ENCODE peak calls at places on chromosomes 3 and 15, in ten cellular contexts. Y is sigmoid colon, D is vagina, L is stomach, J is thyroid gland, O is Peyer's patch, P is HCT116, N is endothelial cell of umbilical vein, K is body of pancreas, W is NB4. H is an unnamed sample.

GRCh38 chr3:14587733-14588360 is 47.7 kb upstream of the GRIP2 start:
- DNase-seq in N (no peak), L (no peak), D (no peak), O (no peak), P (no peak), K (no peak), Y (no peak), J (no peak), W (no peak), H (no peak)

GRCh38 chr3:72069543-72069942 is 284.6 kb upstream of the PROK2 start:
- DNase-seq in K (no peak), O (no peak), P (no peak), W (no peak), D (no peak), N (no peak), L (no peak), Y (no peak), J (no peak), H (no peak)

GRCh38 chr3:149424921-149425320 is 47.5 kb upstream of the TM4SF1 start:
- DNase-seq in O (no peak), D (no peak), N (peak), L (no peak), W (no peak), Y (no peak), P (no peak), K (no peak), J (no peak), H (no peak)

GRCh38 chr15:64354683-64355558 is 1.1 kb downstream of the CSNK1G1 start:
- DNase-seq in W (peak), D (no peak), N (peak), J (no peak), Y (no peak), L (no peak), O (peak), P (no peak), K (no peak), H (no peak)

GRCh38 chr3:16490062-16490641 is 23.3 kb downstream of the RFTN1 start:
- DNase-seq in L (no peak), W (no peak), O (no peak), K (no peak), D (no peak), P (no peak), N (no peak), Y (no peak), J (no peak), H (no peak)

GRCh38 chr3:106399208-106399607 is 530.4 kb upstream of the CBLB start:
- DNase-seq in J (no peak), W (no peak), L (no peak), P (no peak), Y (no peak), N (no peak), D (no peak), O (no peak), K (no peak), H (no peak)

GRCh38 chr3:25588441-25589103 is 76.1 kb downstream of the TOP2B start:
- DNase-seq in P (no peak), N (no peak), Y (no peak), W (no peak), K (no peak), J (no peak), L (no peak), O (no peak), D (peak), H (no peak)

GRCh38 chr15:48143856-48144255 is 23.1 kb downstream of the SLC24A5 start:
- DNase-seq in L (no peak), D (no peak), J (no peak), O (no peak), N (no peak), W (no peak), P (no peak), K (no peak), Y (no peak), H (no peak)

GRCh38 chr3:121477589-121477988 is 68.2 kb downstream of the POLQ start:
- DNase-seq in D (no peak), Y (no peak), L (no peak), P (no peak), J (no peak), W (no peak), N (peak), K (no peak), O (no peak), H (no peak)

GRCh38 chr3:174949523-174949922 is 90.4 kb downstream of the NAALADL2 start:
- DNase-seq in O (no peak), Y (no peak), K (no peak), W (no peak), J (no peak), N (peak), P (no peak), D (no peak), L (no peak), H (no peak)

GRCh38 chr15:66875588-66876422 is 173.8 kb downstream of the SMAD6 start:
- DNase-seq in P (no peak), L (no peak), O (no peak), J (no peak), N (no peak), D (peak), Y (peak), W (no peak), K (no peak), H (no peak)

DNA sequence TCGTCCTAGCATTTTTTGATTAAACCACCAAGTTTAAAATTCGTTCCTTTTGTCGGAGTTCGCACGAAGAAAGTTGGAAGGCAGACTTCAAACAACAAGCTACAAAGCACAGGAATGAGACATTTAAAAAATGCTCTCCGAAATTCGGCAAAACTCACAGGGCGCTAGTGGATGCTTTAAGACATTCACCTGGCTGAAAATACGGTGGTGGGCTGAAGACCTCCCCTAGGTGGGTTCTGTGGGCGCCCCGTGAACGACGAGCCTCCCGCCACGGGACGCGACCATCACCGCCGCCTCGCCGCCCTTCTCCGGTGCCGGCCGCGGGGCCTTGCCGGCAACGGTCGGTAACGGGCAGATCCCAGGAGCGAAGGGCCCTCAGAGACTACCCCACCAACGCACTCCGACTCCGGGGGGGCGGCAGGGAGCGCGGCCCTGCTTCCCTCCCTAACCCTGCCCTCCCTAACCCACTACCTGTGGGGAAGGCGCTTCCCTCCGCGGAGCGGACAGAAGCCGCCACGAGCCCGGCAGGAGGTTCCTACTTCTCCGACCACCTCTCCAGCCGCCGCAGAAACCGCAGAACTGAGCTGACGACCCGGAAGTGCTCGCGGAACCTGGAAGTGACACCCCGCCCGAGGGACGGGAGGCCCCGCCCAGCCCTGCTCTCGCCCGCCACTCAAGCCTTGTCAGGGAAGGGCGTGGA is at the start of gene GTF2A2:
- DNase-seq in L (peak), K (peak), Y (peak), J (peak), D (peak), O (peak), N (peak), P (peak), W (peak), H (peak)
- TF ChIP-seq POLR2A in L (no peak), K (peak), Y (peak), J (no peak), D (no peak), O (peak), N (peak), P (peak), W (peak), H (peak)

DNA sequence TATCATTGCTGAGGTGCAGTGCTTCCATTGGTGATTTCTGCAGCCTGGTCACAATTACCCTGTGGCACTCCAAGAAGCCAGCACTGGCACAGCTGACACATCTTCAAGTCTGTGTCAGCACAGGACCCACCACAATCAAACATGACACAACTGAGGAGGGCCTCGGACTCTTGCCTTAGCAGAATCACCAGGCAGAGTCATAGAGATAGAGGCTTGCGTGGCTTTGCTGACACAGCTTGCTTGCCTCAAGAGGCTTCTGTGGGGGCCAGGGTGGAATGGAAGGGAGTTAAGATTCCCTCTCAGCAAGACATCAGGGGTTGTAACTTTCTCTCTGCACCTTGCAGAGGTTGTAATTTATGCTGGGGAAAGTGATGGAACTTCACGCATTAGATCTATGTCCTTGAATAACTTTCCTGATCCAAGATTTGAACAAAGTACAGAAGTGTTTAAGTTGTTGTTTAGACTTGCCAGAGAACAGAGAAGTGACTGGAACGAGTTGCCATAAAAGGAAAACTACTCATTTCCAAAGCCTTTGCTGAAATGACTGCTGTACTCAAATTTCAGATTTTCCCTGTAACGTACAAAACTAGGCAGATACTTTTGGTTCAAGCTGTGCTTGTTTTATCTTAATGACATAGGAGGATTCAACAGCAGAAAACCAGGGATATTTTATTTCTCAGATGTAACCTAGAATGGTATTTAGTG is 170.7 kb downstream of the DIPK2A start:
- DNase-seq in K (no peak), L (no peak), O (no peak), N (no peak), Y (no peak), D (no peak), J (peak), P (no peak), W (no peak), H (no peak)
- H3K4me3 ChIP-seq in K (no peak), L (no peak), O (no peak), N (no peak), Y (no peak), D (no peak), J (no peak), P (no peak), W (no peak), H (no peak)

GRCh38 chr15:88654430-88655102 is 15.8 kb downstream of the ISG20 start:
- DNase-seq in K (no peak), Y (peak), J (no peak), N (no peak), D (no peak), O (no peak), L (peak), P (no peak), W (peak), H (no peak)

GRCh38 chr15:88652456-88653199 is 13.8 kb downstream of the ISG20 start:
- DNase-seq in N (peak), K (no peak), J (no peak), Y (peak), O (no peak), D (peak), P (no peak), L (no peak), W (peak), H (no peak)

GRCh38 chr15:88655103-88655553 is 16.3 kb downstream of the ISG20 start:
- DNase-seq in P (no peak), L (peak), W (no peak), O (no peak), J (no peak), N (no peak), Y (peak), K (no peak), D (no peak), H (no peak)

GRCh38 chr15:88651971-88652370 is 13.2 kb downstream of the ISG20 start:
- DNase-seq in W (peak), N (no peak), P (no peak), L (no peak), Y (peak), K (no peak), D (peak), O (peak), J (no peak), H (no peak)

GRCh38 chr15:88653200-88654064 is 14.6 kb downstream of the ISG20 start:
- DNase-seq in O (no peak), P (no peak), W (no peak), D (no peak), Y (peak), L (no peak), K (no peak), N (no peak), J (no peak), H (no peak)
- TF ChIP-seq POLR2A in O (no peak), P (no peak), W (no peak), D (no peak), Y (no peak), L (no peak), K (no peak), N (no peak), J (no peak), H (no peak)

GRCh38 chr3:104526901-104527401 is 839.8 kb upstream of the ALCAM start:
- DNase-seq in W (no peak), K (no peak), Y (no peak), L (no peak), D (no peak), O (peak), N (no peak), P (no peak), J (no peak), H (no peak)
- H3K4me3 ChIP-seq in W (no peak), K (no peak), Y (no peak), L (no peak), D (no peak), O (no peak), N (no peak), P (no peak), J (no peak), H (no peak)

GRCh38 chr3:53081318-53081717 is 35.4 kb upstream of the SFMBT1 start:
- DNase-seq in O (no peak), D (no peak), N (no peak), W (no peak), P (no peak), K (no peak), Y (no peak), L (no peak), J (no peak), H (no peak)
- TF ChIP-seq POLR2A in O (no peak), D (no peak), N (no peak), W (no peak), P (no peak), K (no peak), Y (no peak), L (no peak), J (no peak), H (no peak)

GRCh38 chr3:147049305-147049704 is 357.0 kb downstream of the ZIC4 start:
- DNase-seq in K (no peak), D (no peak), W (no peak), P (no peak), L (no peak), O (no peak), J (no peak), Y (no peak), N (no peak), H (no peak)

GRCh38 chr3:147046916-147047315 is 359.4 kb downstream of the ZIC4 start:
- DNase-seq in L (no peak), Y (no peak), D (no peak), O (no peak), J (no peak), W (no peak), P (no peak), N (no peak), K (no peak), H (no peak)

GRCh38 chr3:147049901-147050300 is 356.4 kb downstream of the ZIC4 start:
- DNase-seq in O (no peak), Y (no peak), P (no peak), D (no peak), J (no peak), N (no peak), W (no peak), L (no peak), K (no peak), H (no peak)
- H3K4me3 ChIP-seq in O (no peak), Y (no peak), P (no peak), D (no peak), J (no peak), N (no peak), W (no peak), L (no peak), K (no peak), H (no peak)

GRCh38 chr3:143065364-143065763 is 54.2 kb upstream of the CHST2 start:
- DNase-seq in P (no peak), O (no peak), N (no peak), L (no peak), K (no peak), W (no peak), J (no peak), D (no peak), Y (no peak), H (no peak)
- TF ChIP-seq POLR2A in P (no peak), O (no peak), N (no peak), L (no peak), K (no peak), W (no peak), J (no peak), D (no peak), Y (no peak), H (no peak)

GRCh38 chr3:83453010-83453409 is 1505.8 kb upstream of the CADM2 start:
- DNase-seq in P (no peak), J (no peak), L (no peak), K (no peak), N (no peak), O (no peak), D (no peak), Y (no peak), W (no peak), H (no peak)
- H3K4me3 ChIP-seq in P (no peak), J (no peak), L (no peak), K (no peak), N (no peak), O (no peak), D (no peak), Y (no peak), W (no peak), H (no peak)

GRCh38 chr3:168094877-168095610 is 680 bp downstream of the GOLIM4 start:
- DNase-seq in P (peak), N (peak), J (peak), D (no peak), K (peak), Y (peak), W (peak), O (peak), L (peak), H (peak)
- TF ChIP-seq POLR2A in P (no peak), N (peak), J (no peak), D (no peak), K (no peak), Y (no peak), W (peak), O (peak), L (no peak), H (no peak)

H was measured in heart left ventricle.